ENCODE peak calls at places on chromosomes 1 and 21, in seven cellular contexts. F is sigmoid colon, J is GM23338, O is prostate gland, H is HepG2, A is HCT116, L is stomach. U is an unnamed sample.

GRCh38 chr1:193676996-193677569 is 490.7 kb upstream of the B3GALT2 start:
- DNase-seq in J (no peak), A (no peak), F (no peak), H (no peak), O (no peak), L (no peak), U (no peak)

GRCh38 chr1:245807306-245807705 is 652.5 kb downstream of the KIF26B start:
- DNase-seq in A (no peak), O (no peak), J (no peak), L (no peak), F (no peak), H (no peak), U (no peak)

GRCh38 chr1:98078586-98078985 is 157.8 kb upstream of the DPYD start:
- DNase-seq in J (no peak), H (no peak), A (no peak), F (no peak), O (no peak), L (no peak), U (no peak)

GRCh38 chr1:156347337-156347736 is 9.0 kb downstream of the TSACC start:
- DNase-seq in A (no peak), O (no peak), H (no peak), J (no peak), L (no peak), F (no peak), U (no peak)

GRCh38 chr1:12469990-12470389 is 148.0 kb downstream of the DHRS3 start:
- DNase-seq in H (no peak), O (no peak), A (peak; percentile 41), J (no peak), L (no peak), F (no peak), U (no peak)

GRCh38 chr1:56517404-56518130 is 61.8 kb downstream of the PLPP3 start:
- DNase-seq in A (no peak), F (no peak), L (no peak), J (no peak), H (no peak), O (no peak), U (no peak)

GRCh38 chr1:67307251-67308060 is at the start of gene IL12RB2:
- DNase-seq in L (peak; percentile 27), O (no peak), A (no peak), H (no peak), J (peak; percentile 65), F (no peak), U (peak; percentile 82)

GRCh38 chr1:15308135-15308534 is 61.1 kb downstream of the FHAD1 start:
- DNase-seq in A (no peak), H (no peak), F (no peak), J (no peak), O (no peak), L (no peak), U (no peak)

GRCh38 chr21:20627594-20627993 is 370.6 kb upstream of the NCAM2 start:
- DNase-seq in L (no peak), J (peak; percentile 62), O (no peak), A (no peak), F (no peak), H (no peak), U (no peak)

GRCh38 chr1:44380666-44381177 is 24.3 kb upstream of the RNF220 start:
- DNase-seq in O (no peak), J (no peak), L (no peak), A (no peak), H (no peak), F (no peak), U (no peak)

GRCh38 chr1:53367503-53368313 is 39.8 kb upstream of the LRP8 start:
- DNase-seq in L (peak; percentile 23), F (no peak), H (no peak), O (no peak), A (no peak), J (no peak), U (peak; percentile 80)

GRCh38 chr1:3821004-3821933 is 25.0 kb upstream of the LRRC47 start:
- DNase-seq in H (no peak), O (no peak), L (no peak), J (no peak), A (no peak), F (peak; percentile 45), U (no peak)

GRCh38 chr21:39387461-39388037 is 38.7 kb upstream of the HMGN1 start:
- DNase-seq in J (peak; percentile 96), H (peak; percentile 83), O (peak; percentile 85), A (peak; percentile 60), L (peak; percentile 92), F (peak; percentile 95), U (peak; percentile 96)

GRCh38 chr1:31593770-31594632 is 17.7 kb downstream of the TINAGL1 start:
- DNase-seq in F (peak; percentile 87), J (peak; percentile 94), O (peak; percentile 86), H (peak; percentile 62), L (peak; percentile 90), A (peak; percentile 68), U (peak; percentile 88)
- TF ChIP-seq POLR2AphosphoS5 in F (peak; percentile 48), J (no peak), O (peak; percentile 60), H (no peak), L (no peak), A (no peak), U (peak; percentile 52)

GRCh38 chr1:203580733-203581132 is 45.9 kb upstream of the ATP2B4 start:
- DNase-seq in O (no peak), A (no peak), H (no peak), F (no peak), J (no peak), L (no peak), U (no peak)

GRCh38 chr1:203581841-203582240 is 44.8 kb upstream of the ATP2B4 start:
- DNase-seq in L (no peak), O (no peak), H (no peak), A (no peak), F (no peak), J (no peak), U (no peak)

GRCh38 chr1:203582568-203582967 is 44.1 kb upstream of the ATP2B4 start:
- DNase-seq in H (no peak), A (no peak), J (no peak), L (no peak), F (no peak), O (no peak), U (no peak)

GRCh38 chr1:203573730-203574129 is 52.9 kb upstream of the ATP2B4 start:
- DNase-seq in L (no peak), O (no peak), F (no peak), J (no peak), H (no peak), A (no peak), U (no peak)

DNA sequence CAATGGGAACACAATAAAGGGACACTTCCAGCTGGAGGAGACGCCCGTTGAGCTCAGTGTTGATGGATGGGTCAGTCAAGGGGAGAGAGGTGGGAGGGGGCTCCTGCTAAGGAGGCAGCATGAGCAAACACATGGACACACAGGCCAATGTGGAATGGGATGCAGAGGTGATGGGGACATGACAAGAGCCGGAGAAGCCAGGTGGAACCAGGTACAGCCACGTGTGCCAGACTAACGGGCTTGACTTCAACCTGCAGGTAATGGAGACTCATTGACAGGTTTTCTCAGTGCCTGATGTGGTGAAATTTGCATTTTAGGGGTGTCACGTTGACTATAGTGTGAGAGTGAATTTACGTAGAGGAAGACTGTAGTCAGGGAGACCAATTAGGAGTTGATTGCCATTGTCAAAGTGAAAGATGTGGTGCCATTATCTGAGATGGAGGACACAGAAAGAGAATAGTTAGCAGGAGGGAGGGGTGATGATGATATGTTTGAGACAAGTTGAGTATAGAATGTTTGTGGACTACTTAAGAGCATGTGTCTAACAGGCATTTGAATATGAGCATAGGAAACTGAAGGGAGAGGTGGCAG is 48.7 kb upstream of the ATP2B4 start:
- DNase-seq in H (no peak), F (no peak), J (no peak), L (no peak), O (no peak), A (no peak), U (no peak)
- TF ChIP-seq POLR2AphosphoS5 in H (no peak), F (no peak), J (no peak), L (no peak), O (no peak), A (no peak), U (no peak)

GRCh38 chr1:77779529-77780281 is at the start of gene MIGA1:
- DNase-seq in A (peak; percentile 85), O (peak; percentile 90), J (peak; percentile 96), H (peak; percentile 83), F (peak; percentile 94), L (peak; percentile 89), U (peak; percentile 94)
- TF ChIP-seq POLR2AphosphoS5 in A (peak; percentile 89), O (peak; percentile 86), J (peak; percentile 80), H (peak; percentile 70), F (peak; percentile 64), L (peak; percentile 65), U (peak; percentile 83)

DNA sequence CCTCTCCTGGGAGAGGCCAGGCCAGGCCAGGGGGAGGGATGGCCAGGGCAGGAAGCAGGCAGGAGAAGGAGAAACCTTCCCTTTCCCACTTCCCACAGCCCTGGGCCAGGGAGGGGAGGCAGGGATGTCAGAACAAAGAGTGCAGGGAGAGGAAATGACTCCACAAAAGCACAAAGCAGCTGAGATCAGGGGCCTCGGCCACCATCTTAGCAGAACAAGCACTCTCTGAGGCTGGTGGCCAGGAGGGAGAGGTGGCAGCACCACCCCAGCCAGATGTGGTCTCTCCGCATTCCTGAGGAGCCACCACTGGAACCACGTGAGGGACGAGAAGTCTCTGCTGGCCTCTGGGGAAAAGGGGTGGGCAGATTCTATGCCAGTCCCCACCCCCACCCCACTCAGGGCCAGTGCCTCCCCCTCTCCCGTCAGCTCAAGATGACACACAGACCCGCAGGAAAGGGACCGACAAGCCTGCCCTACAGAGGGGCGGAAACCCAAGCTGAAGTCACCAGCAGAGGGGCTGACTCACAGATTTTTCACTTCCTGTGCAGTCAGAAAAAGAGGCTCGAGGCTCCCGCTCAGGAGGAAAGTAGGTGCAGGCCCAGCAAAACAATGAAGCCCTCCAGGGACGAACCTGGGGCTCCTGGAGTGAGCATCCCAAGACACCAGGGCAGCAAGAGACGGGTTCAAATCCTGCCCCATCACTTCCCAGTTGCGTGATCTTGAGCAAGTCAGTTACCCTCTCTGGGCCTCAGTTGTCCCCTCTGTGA is 24.1 kb upstream of the ALDH4A1 start:
- DNase-seq in O (no peak), H (no peak), L (peak; percentile 57), A (peak; percentile 93), F (peak; percentile 84), J (no peak), U (peak; percentile 92)
- TF ChIP-seq POLR2AphosphoS5 in O (no peak), H (no peak), L (no peak), A (peak; percentile 84), F (no peak), J (no peak), U (peak; percentile 63)